ENCODE peak calls at places on chromosomes 7 and 10, in seven cellular contexts. Y, F, K, W, J, C and V are unnamed samples.

GRCh38 chr7:43572516-43573049 is 10.3 kb upstream of the STK17A start:
- DNase-seq in Y (no peak), F (no peak), K (peak), W (no peak), J (peak), C (no peak), V (peak)

GRCh38 chr10:99849525-99849924 is 67.1 kb downstream of the ABCC2 start:
- DNase-seq in Y (no peak), F (no peak), K (no peak), W (no peak), J (no peak), C (no peak), V (no peak)

GRCh38 chr7:114218283-114218682 is 196.3 kb upstream of the FOXP2 start:
- DNase-seq in Y (no peak), F (no peak), K (no peak), W (no peak), J (no peak), C (no peak), V (no peak)

GRCh38 chr7:128350708-128351295 is 7.1 kb upstream of the RBM28 start:
- DNase-seq in Y (no peak), F (peak), K (no peak), W (no peak), J (no peak), C (no peak), V (no peak)

GRCh38 chr10:92593553-92594046 is 670 bp downstream of the KIF11 start:
- DNase-seq in Y (no peak), F (no peak), K (no peak), W (no peak), J (no peak), C (no peak), V (no peak)

GRCh38 chr10:62081322-62081945 is 179.9 kb downstream of the ARID5B start:
- DNase-seq in Y (no peak), F (no peak), K (no peak), W (no peak), J (no peak), C (no peak), V (no peak)

GRCh38 chr7:39540320-39540719 is 25.9 kb upstream of the YAE1 start:
- DNase-seq in Y (no peak), F (no peak), K (no peak), W (peak), J (peak), C (no peak), V (no peak)

GRCh38 chr7:151679868-151680534 is 160.3 kb upstream of the RHEB start:
- DNase-seq in Y (no peak), F (no peak), K (no peak), W (no peak), J (no peak), C (no peak), V (no peak)

GRCh38 chr10:26503911-26504310 is 65.8 kb downstream of the APBB1IP start:
- DNase-seq in Y (no peak), F (no peak), K (no peak), W (no peak), J (no peak), C (no peak), V (no peak)

GRCh38 chr7:17706734-17707133 is 233.6 kb downstream of the SNX13 start:
- DNase-seq in Y (peak), F (peak), K (peak), W (peak), J (peak), C (peak), V (peak)

GRCh38 chr7:111788426-111788825 is 226.1 kb upstream of the IMMP2L start:
- DNase-seq in Y (no peak), F (no peak), K (no peak), W (peak), J (no peak), C (no peak), V (no peak)

GRCh38 chr10:96584035-96584434 is 2.8 kb downstream of the TM9SF3 start:
- DNase-seq in Y (no peak), F (no peak), K (no peak), W (no peak), J (no peak), C (no peak), V (no peak)

GRCh38 chr7:102284891-102285540 is 1.7 kb upstream of the SH2B2 start:
- DNase-seq in Y (no peak), F (no peak), K (no peak), W (peak), J (peak), C (no peak), V (peak)

GRCh38 chr10:7311256-7312178 is 99.3 kb downstream of the SFMBT2 start:
- DNase-seq in Y (no peak), F (no peak), K (peak), W (peak), J (no peak), C (no peak), V (no peak)

GRCh38 chr10:35136263-35136815 is 9.7 kb downstream of the CREM start:
- DNase-seq in Y (no peak), F (no peak), K (no peak), W (no peak), J (no peak), C (peak), V (no peak)

GRCh38 chr7:6026011-6026819 is 5.0 kb upstream of the ANKRD61 start:
- DNase-seq in Y (peak), F (peak), K (no peak), W (peak), J (peak), C (peak), V (peak)

GRCh38 chr10:47040041-47040491 is 128.8 kb downstream of the PTPN20 start:
- DNase-seq in Y (no peak), F (no peak), K (no peak), W (no peak), J (no peak), C (no peak), V (no peak)

GRCh38 chr10:48464871-48465736 is 139.8 kb downstream of the ARHGAP22 start:
- DNase-seq in Y (no peak), F (no peak), K (no peak), W (no peak), J (no peak), C (no peak), V (peak)